ENCODE peak calls at places on chromosomes 3 and 15, in seven cellular contexts. W is HFFc6, H is fibroblast of lung, E is cardiac muscle cell, B is neural crest cell, U is Panc1, V is cardiac fibroblast. A is an unnamed sample.

GRCh38 chr3:10762611-10763247 is 53.3 kb upstream of the SLC6A11 start:
- DNase-seq in B (no peak), E (no peak), V (no peak), H (no peak), W (no peak), U (no peak), A (no peak)

GRCh38 chr15:84942456-84942855 is 39.2 kb upstream of the PDE8A start:
- DNase-seq in E (no peak), V (no peak), W (no peak), U (no peak), B (no peak), H (no peak), A (no peak)

GRCh38 chr15:42933886-42934667 is 13.5 kb upstream of the TTBK2 start:
- DNase-seq in U (no peak), E (no peak), H (peak; percentile 46), W (no peak), V (no peak), B (no peak), A (no peak)

GRCh38 chr15:55279746-55280351 is 9.8 kb downstream of the RAB27A start:
- DNase-seq in B (no peak), W (peak; percentile 85), U (no peak), E (no peak), H (peak; percentile 95), V (peak; percentile 95), A (peak; percentile 79)

GRCh38 chr3:27749640-27750039 is 27.5 kb upstream of the EOMES start:
- DNase-seq in U (no peak), E (no peak), V (no peak), B (no peak), W (no peak), H (no peak), A (no peak)

GRCh38 chr3:61595826-61596225 is 34.5 kb downstream of the PTPRG start:
- DNase-seq in B (no peak), W (no peak), U (no peak), E (no peak), V (peak; percentile 13), H (no peak), A (no peak)

GRCh38 chr15:26260517-26261133 is 397.5 kb upstream of the ATP10A start:
- DNase-seq in W (no peak), E (peak; percentile 55), H (peak; percentile 0), B (peak; percentile 50), U (no peak), V (peak; percentile 17), A (no peak)

GRCh38 chr15:88447206-88447605 is 20.0 kb downstream of the MRPL46 start:
- DNase-seq in E (no peak), B (no peak), U (no peak), W (no peak), V (no peak), H (peak; percentile 11), A (no peak)

GRCh38 chr15:86541540-86541939 is 461.9 kb downstream of the AGBL1 start:
- DNase-seq in V (no peak), E (no peak), W (no peak), H (no peak), B (no peak), U (no peak), A (no peak)

GRCh38 chr3:193231201-193231600 is 9.8 kb upstream of the PLAAT1 start:
- DNase-seq in W (no peak), V (no peak), U (no peak), B (no peak), E (no peak), H (no peak), A (no peak)

GRCh38 chr15:66948294-66948693 is 117.1 kb upstream of the SMAD3 start:
- DNase-seq in U (no peak), W (peak; percentile 62), H (peak; percentile 70), B (no peak), V (peak; percentile 36), E (no peak), A (peak; percentile 67)

GRCh38 chr15:31353931-31354330 is 27.3 kb downstream of the KLF13 start:
- DNase-seq in H (peak; percentile 14), E (no peak), U (no peak), V (no peak), W (peak; percentile 14), B (no peak), A (no peak)

GRCh38 chr15:48965972-48966371 is 2.3 kb upstream of the SHC4 start:
- DNase-seq in E (no peak), B (no peak), U (no peak), V (peak; percentile 88), H (peak; percentile 52), W (peak; percentile 79), A (no peak)

DNA sequence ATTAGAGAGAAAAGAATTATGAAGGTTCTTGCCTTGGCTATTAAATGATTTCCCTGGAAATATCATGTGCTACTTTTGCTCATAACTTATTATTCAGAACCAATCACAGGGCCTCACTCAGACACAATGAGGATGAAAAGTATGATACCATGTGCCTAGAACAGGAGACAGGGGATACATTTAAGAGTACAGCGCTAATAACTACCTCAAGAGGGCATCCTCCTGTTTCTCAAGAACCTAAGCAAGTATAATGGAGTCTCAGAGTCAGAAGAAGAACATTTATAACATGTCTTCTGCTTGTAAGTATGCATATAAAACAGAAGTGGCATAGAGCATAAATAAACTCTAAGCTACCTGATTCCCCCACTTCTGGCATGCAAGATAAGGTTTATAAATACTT is 125.4 kb upstream of the MME start:
- DNase-seq in U (no peak), E (peak; percentile 15), B (no peak), V (peak; percentile 85), H (peak; percentile 24), W (peak; percentile 49), A (no peak)
- TF ChIP-seq CTCF in U (no peak), E (peak; percentile 59), B (peak; percentile 52), V (peak; percentile 58), H (peak; percentile 67), W (peak; percentile 82), A (peak; percentile 59)

GRCh38 chr15:72836676-72837325 is 53.2 kb upstream of the ADPGK start:
- DNase-seq in W (no peak), E (no peak), B (no peak), H (no peak), V (no peak), U (no peak), A (no peak)

GRCh38 chr15:72838311-72838731 is 54.8 kb upstream of the ADPGK start:
- DNase-seq in B (no peak), E (no peak), U (no peak), V (no peak), W (no peak), H (peak; percentile 12), A (no peak)

DNA sequence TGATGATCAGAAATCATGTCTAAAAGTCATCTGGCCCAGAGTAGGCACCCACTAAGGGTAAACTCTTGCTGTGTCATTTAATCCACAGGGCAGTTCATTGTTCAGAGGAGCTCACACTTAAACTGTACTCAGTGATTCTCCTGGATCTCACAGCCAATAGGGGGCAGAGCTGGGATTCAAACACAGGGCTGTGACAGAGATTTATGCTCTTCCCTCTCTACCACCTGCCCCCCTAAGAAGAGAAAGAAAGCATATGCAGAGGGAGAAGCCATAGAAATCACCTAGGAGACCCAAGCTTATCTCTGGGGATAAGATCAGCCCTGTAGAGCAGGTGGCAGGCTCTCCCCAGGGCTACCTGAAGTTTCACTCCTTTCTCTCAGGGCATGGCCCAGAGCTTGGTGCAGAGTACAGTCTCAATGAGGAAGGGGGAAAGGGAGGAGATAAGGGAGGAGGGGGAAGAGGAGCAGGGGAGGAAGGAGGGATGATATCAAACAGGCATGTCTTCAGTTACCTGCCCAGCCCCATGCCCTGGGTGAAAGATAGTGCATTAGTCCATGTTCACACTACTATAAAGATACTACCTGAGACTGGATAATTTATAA is 51.8 kb upstream of the ADPGK start:
- DNase-seq in U (no peak), V (peak; percentile 16), W (no peak), H (no peak), B (no peak), E (peak; percentile 43), A (no peak)
- TF ChIP-seq CTCF in U (peak; percentile 46), V (peak; percentile 33), W (peak; percentile 56), H (peak; percentile 41), B (peak; percentile 37), E (peak; percentile 52), A (peak; percentile 19)

GRCh38 chr15:29260896-29261295 is 8.7 kb downstream of the NSMCE3 start:
- DNase-seq in V (no peak), B (no peak), U (no peak), H (no peak), E (no peak), W (no peak), A (no peak)

GRCh38 chr15:29262738-29263137 is 6.9 kb downstream of the NSMCE3 start:
- DNase-seq in E (no peak), U (no peak), V (no peak), W (no peak), H (no peak), B (no peak), A (no peak)

GRCh38 chr15:29263289-29263688 is 6.3 kb downstream of the NSMCE3 start:
- DNase-seq in E (no peak), U (no peak), H (no peak), W (no peak), B (no peak), V (no peak), A (no peak)

GRCh38 chr15:29259233-29259632 is 10.4 kb downstream of the NSMCE3 start:
- DNase-seq in B (no peak), V (no peak), U (no peak), E (no peak), H (no peak), W (no peak), A (no peak)
- TF ChIP-seq CTCF in B (no peak), V (no peak), U (peak; percentile 27), E (no peak), H (no peak), W (no peak), A (no peak)

GRCh38 chr3:181948286-181948685 is 236.6 kb downstream of the SOX2 start:
- DNase-seq in H (no peak), U (no peak), B (no peak), V (no peak), W (no peak), E (no peak), A (no peak)
- TF ChIP-seq CTCF in H (no peak), U (peak; percentile 66), B (peak; percentile 47), V (no peak), W (no peak), E (no peak), A (no peak)

DNA sequence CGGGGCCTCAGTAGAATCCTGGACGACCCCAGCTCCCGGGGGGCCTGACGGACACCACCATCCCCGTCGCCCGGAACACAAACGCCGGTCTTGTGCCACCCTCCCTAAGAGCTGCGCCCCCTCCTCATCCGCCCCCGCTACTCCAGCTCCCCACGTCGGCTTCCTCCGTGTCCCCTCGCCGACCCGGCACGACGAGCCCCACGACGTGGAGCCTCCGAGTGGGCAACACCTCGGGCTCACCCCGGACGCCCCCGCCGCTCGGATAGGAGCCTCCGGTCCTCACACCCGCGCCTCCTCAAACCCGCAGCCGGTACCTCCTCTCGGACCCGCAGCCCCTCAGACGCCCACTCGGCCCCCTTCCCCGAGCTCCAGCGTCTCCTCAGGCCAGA is 525 bp downstream of the NPTN start:
- DNase-seq in H (no peak), B (peak; percentile 23), W (no peak), V (no peak), E (peak; percentile 40), U (no peak), A (no peak)
- TF ChIP-seq CTCF in H (no peak), B (no peak), W (no peak), V (no peak), E (no peak), U (no peak), A (no peak)

GRCh38 chr15:70078578-70079417 is 18.9 kb downstream of the TLE3 start:
- DNase-seq in V (no peak), H (no peak), W (no peak), B (no peak), U (no peak), E (no peak), A (no peak)
- TF ChIP-seq CTCF in V (no peak), H (no peak), W (no peak), B (no peak), U (no peak), E (no peak), A (no peak)

GRCh38 chr3:167493240-167493639 is 19.4 kb upstream of the SERPINI2 start:
- DNase-seq in E (no peak), W (no peak), U (no peak), V (no peak), H (no peak), B (peak; percentile 2), A (no peak)
- TF ChIP-seq CTCF in E (no peak), W (peak; percentile 29), U (peak; percentile 24), V (no peak), H (no peak), B (peak; percentile 49), A (peak; percentile 48)